ENCODE peak calls at places on chromosomes 6 and 20, in five cellular contexts. One of them, this sample, is unnamed.

GRCh38 chr6:36746251-36746650 is 48.6 kb downstream of the RAB44 start:
- DNase-seq in NCI-H1105 treated with DMSO at 0.1 percent for 48 hours: no peak
- DNase-seq in endodermal cell: no peak
- DNase-seq in Right ventricle myocardium inferior: no peak
- DNase-seq in hypothalamus: no peak
- DNase-seq in this sample: no peak

GRCh38 chr6:1911476-1911875 is 301.8 kb downstream of the FOXC1 start:
- DNase-seq in endodermal cell: no peak
- DNase-seq in hypothalamus: no peak
- DNase-seq in Right ventricle myocardium inferior: no peak
- DNase-seq in NCI-H1105 treated with DMSO at 0.1 percent for 48 hours: no peak
- DNase-seq in this sample: no peak

GRCh38 chr6:143286280-143286795 is 164.2 kb downstream of the ADAT2 start:
- DNase-seq in hypothalamus: no peak
- DNase-seq in NCI-H1105 treated with DMSO at 0.1 percent for 48 hours: no peak
- DNase-seq in endodermal cell: no peak
- DNase-seq in Right ventricle myocardium inferior: no peak
- DNase-seq in this sample: no peak

GRCh38 chr6:145731432-145731831 is 3.9 kb downstream of the EPM2A start:
- DNase-seq in NCI-H1105 treated with DMSO at 0.1 percent for 48 hours: no peak
- DNase-seq in Right ventricle myocardium inferior: no peak
- DNase-seq in endodermal cell: no peak
- DNase-seq in hypothalamus: no peak
- DNase-seq in this sample: no peak

GRCh38 chr6:106470316-106470715 is 109.8 kb downstream of the CRYBG1 start:
- DNase-seq in NCI-H1105 treated with DMSO at 0.1 percent for 48 hours: no peak
- DNase-seq in endodermal cell: no peak
- DNase-seq in hypothalamus: no peak
- DNase-seq in Right ventricle myocardium inferior: no peak
- DNase-seq in this sample: no peak

GRCh38 chr6:165744515-165745228 is 81.6 kb upstream of the PDE10A start:
- DNase-seq in Right ventricle myocardium inferior: no peak
- DNase-seq in hypothalamus: no peak
- DNase-seq in NCI-H1105 treated with DMSO at 0.1 percent for 48 hours: no peak
- DNase-seq in endodermal cell: no peak
- DNase-seq in this sample: no peak

GRCh38 chr6:37514377-37514776 is 14.7 kb upstream of the CCDC167 start:
- DNase-seq in Right ventricle myocardium inferior: no peak
- DNase-seq in endodermal cell: no peak
- DNase-seq in NCI-H1105 treated with DMSO at 0.1 percent for 48 hours: no peak
- DNase-seq in hypothalamus: no peak
- DNase-seq in this sample: no peak

GRCh38 chr20:23257106-23257761 is 93.4 kb upstream of the NXT1 start:
- DNase-seq in hypothalamus: no peak
- DNase-seq in Right ventricle myocardium inferior: no peak
- DNase-seq in endodermal cell: no peak
- DNase-seq in NCI-H1105 treated with DMSO at 0.1 percent for 48 hours: no peak
- DNase-seq in this sample: no peak

GRCh38 chr6:158161566-158162254 is 6.4 kb downstream of the SERAC1 start:
- DNase-seq in hypothalamus: no peak
- DNase-seq in NCI-H1105 treated with DMSO at 0.1 percent for 48 hours: no peak
- DNase-seq in Right ventricle myocardium inferior: no peak
- DNase-seq in endodermal cell: peak
- DNase-seq in this sample: no peak

GRCh38 chr6:74956559-74957428 is 249.1 kb downstream of the COL12A1 start:
- DNase-seq in NCI-H1105 treated with DMSO at 0.1 percent for 48 hours: no peak
- DNase-seq in endodermal cell: no peak
- DNase-seq in hypothalamus: no peak
- DNase-seq in Right ventricle myocardium inferior: no peak
- DNase-seq in this sample: no peak

GRCh38 chr6:121811106-121811505 is 375.7 kb downstream of the GJA1 start:
- DNase-seq in endodermal cell: no peak
- DNase-seq in NCI-H1105 treated with DMSO at 0.1 percent for 48 hours: no peak
- DNase-seq in Right ventricle myocardium inferior: no peak
- DNase-seq in hypothalamus: no peak
- DNase-seq in this sample: no peak

GRCh38 chr6:138682722-138683521 is 90.6 kb upstream of the CCDC28A start:
- DNase-seq in endodermal cell: no peak
- DNase-seq in NCI-H1105 treated with DMSO at 0.1 percent for 48 hours: no peak
- DNase-seq in hypothalamus: no peak
- DNase-seq in Right ventricle myocardium inferior: no peak
- DNase-seq in this sample: no peak

GRCh38 chr6:73180076-73180717 is 45.1 kb downstream of the KHDC1L start:
- DNase-seq in hypothalamus: no peak
- DNase-seq in endodermal cell: no peak
- DNase-seq in Right ventricle myocardium inferior: no peak
- DNase-seq in NCI-H1105 treated with DMSO at 0.1 percent for 48 hours: no peak
- DNase-seq in this sample: no peak

GRCh38 chr6:23692184-23692583 is 433.8 kb upstream of the NRSN1 start:
- DNase-seq in hypothalamus: no peak
- DNase-seq in NCI-H1105 treated with DMSO at 0.1 percent for 48 hours: no peak
- DNase-seq in endodermal cell: no peak
- DNase-seq in Right ventricle myocardium inferior: no peak
- DNase-seq in this sample: no peak

GRCh38 chr6:132161283-132161682 is 210.1 kb upstream of the CCN2 start:
- DNase-seq in Right ventricle myocardium inferior: no peak
- DNase-seq in endodermal cell: peak
- DNase-seq in hypothalamus: no peak
- DNase-seq in NCI-H1105 treated with DMSO at 0.1 percent for 48 hours: peak
- DNase-seq in this sample: no peak

GRCh38 chr6:98636941-98637340 is 197.4 kb upstream of the POU3F2 start:
- DNase-seq in NCI-H1105 treated with DMSO at 0.1 percent for 48 hours: peak
- DNase-seq in hypothalamus: no peak
- DNase-seq in endodermal cell: no peak
- DNase-seq in Right ventricle myocardium inferior: no peak
- DNase-seq in this sample: no peak

GRCh38 chr20:36482044-36482473 is 59.3 kb upstream of the MYL9 start:
- DNase-seq in hypothalamus: no peak
- DNase-seq in endodermal cell: no peak
- DNase-seq in Right ventricle myocardium inferior: no peak
- DNase-seq in NCI-H1105 treated with DMSO at 0.1 percent for 48 hours: peak
- DNase-seq in this sample: no peak

GRCh38 chr6:7414811-7415210 is 25.2 kb downstream of the RIOK1 start:
- DNase-seq in hypothalamus: no peak
- DNase-seq in NCI-H1105 treated with DMSO at 0.1 percent for 48 hours: no peak
- DNase-seq in endodermal cell: no peak
- DNase-seq in Right ventricle myocardium inferior: no peak
- DNase-seq in this sample: no peak

GRCh38 chr6:166584046-166584679 is 2.3 kb downstream of the RAMACL start:
- DNase-seq in hypothalamus: no peak
- DNase-seq in endodermal cell: peak
- DNase-seq in Right ventricle myocardium inferior: no peak
- DNase-seq in NCI-H1105 treated with DMSO at 0.1 percent for 48 hours: no peak
- DNase-seq in this sample: no peak

GRCh38 chr20:59004493-59004762 is 2.6 kb downstream of the CTSZ start:
- DNase-seq in hypothalamus: no peak
- DNase-seq in endodermal cell: no peak
- DNase-seq in Right ventricle myocardium inferior: peak
- DNase-seq in NCI-H1105 treated with DMSO at 0.1 percent for 48 hours: no peak
- DNase-seq in this sample: no peak

GRCh38 chr6:146339716-146340115 is 203.9 kb upstream of the RAB32 start:
- DNase-seq in hypothalamus: no peak
- DNase-seq in endodermal cell: no peak
- DNase-seq in Right ventricle myocardium inferior: no peak
- DNase-seq in NCI-H1105 treated with DMSO at 0.1 percent for 48 hours: no peak
- DNase-seq in this sample: no peak

GRCh38 chr6:89611666-89612065 is 26.9 kb downstream of the LYRM2 start:
- DNase-seq in endodermal cell: no peak
- DNase-seq in hypothalamus: no peak
- DNase-seq in Right ventricle myocardium inferior: no peak
- DNase-seq in NCI-H1105 treated with DMSO at 0.1 percent for 48 hours: no peak
- DNase-seq in this sample: no peak

GRCh38 chr6:161186173-161186769 is 87.6 kb downstream of the AGPAT4 start:
- DNase-seq in hypothalamus: no peak
- DNase-seq in Right ventricle myocardium inferior: no peak
- DNase-seq in NCI-H1105 treated with DMSO at 0.1 percent for 48 hours: no peak
- DNase-seq in endodermal cell: no peak
- DNase-seq in this sample: no peak

GRCh38 chr20:33650753-33651561 is 11.2 kb upstream of the C20orf144 start:
- DNase-seq in hypothalamus: no peak
- DNase-seq in Right ventricle myocardium inferior: no peak
- DNase-seq in NCI-H1105 treated with DMSO at 0.1 percent for 48 hours: peak
- DNase-seq in endodermal cell: no peak
- DNase-seq in this sample: no peak

GRCh38 chr6:137043710-137044365 is 927 bp downstream of the IL20RA start:
- DNase-seq in endodermal cell: no peak
- DNase-seq in NCI-H1105 treated with DMSO at 0.1 percent for 48 hours: no peak
- DNase-seq in hypothalamus: no peak
- DNase-seq in Right ventricle myocardium inferior: peak
- DNase-seq in this sample: no peak

GRCh38 chr6:30684386-30685156 is 1.9 kb downstream of the PPP1R18 start:
- DNase-seq in hypothalamus: no peak
- DNase-seq in endodermal cell: no peak
- DNase-seq in Right ventricle myocardium inferior: peak
- DNase-seq in NCI-H1105 treated with DMSO at 0.1 percent for 48 hours: no peak
- DNase-seq in this sample: no peak

GRCh38 chr6:75306074-75306473 is 21.5 kb upstream of the TMEM30A start:
- DNase-seq in endodermal cell: no peak
- DNase-seq in hypothalamus: no peak
- DNase-seq in NCI-H1105 treated with DMSO at 0.1 percent for 48 hours: no peak
- DNase-seq in Right ventricle myocardium inferior: no peak
- DNase-seq in this sample: no peak

GRCh38 chr20:57928181-57928967 is 218.6 kb upstream of the PMEPA1 start:
- DNase-seq in Right ventricle myocardium inferior: no peak
- DNase-seq in endodermal cell: no peak
- DNase-seq in NCI-H1105 treated with DMSO at 0.1 percent for 48 hours: no peak
- DNase-seq in hypothalamus: no peak
- DNase-seq in this sample: no peak

GRCh38 chr6:34557228-34557627 is 1.1 kb upstream of the SPDEF start:
- DNase-seq in endodermal cell: no peak
- DNase-seq in hypothalamus: no peak
- DNase-seq in NCI-H1105 treated with DMSO at 0.1 percent for 48 hours: no peak
- DNase-seq in Right ventricle myocardium inferior: no peak
- DNase-seq in this sample: no peak

GRCh38 chr20:13231031-13231752 is 10.1 kb downstream of the ISM1 start:
- DNase-seq in NCI-H1105 treated with DMSO at 0.1 percent for 48 hours: no peak
- DNase-seq in Right ventricle myocardium inferior: no peak
- DNase-seq in endodermal cell: no peak
- DNase-seq in hypothalamus: no peak
- DNase-seq in this sample: no peak

GRCh38 chr6:168637853-168638252 is 196.9 kb downstream of the SMOC2 start:
- DNase-seq in NCI-H1105 treated with DMSO at 0.1 percent for 48 hours: no peak
- DNase-seq in Right ventricle myocardium inferior: no peak
- DNase-seq in hypothalamus: no peak
- DNase-seq in endodermal cell: no peak
- DNase-seq in this sample: no peak

GRCh38 chr6:52925919-52926792 is 16.7 kb upstream of the GSTA3 start:
- DNase-seq in endodermal cell: no peak
- DNase-seq in NCI-H1105 treated with DMSO at 0.1 percent for 48 hours: no peak
- DNase-seq in hypothalamus: no peak
- DNase-seq in Right ventricle myocardium inferior: no peak
- DNase-seq in this sample: no peak

GRCh38 chr6:42123379-42124103 is 18.9 kb downstream of the C6orf132 start:
- DNase-seq in Right ventricle myocardium inferior: peak
- DNase-seq in endodermal cell: no peak
- DNase-seq in NCI-H1105 treated with DMSO at 0.1 percent for 48 hours: no peak
- DNase-seq in hypothalamus: no peak
- DNase-seq in this sample: no peak

GRCh38 chr20:56932575-56933330 is 303.6 kb downstream of the TFAP2C start:
- DNase-seq in Right ventricle myocardium inferior: no peak
- DNase-seq in endodermal cell: no peak
- DNase-seq in NCI-H1105 treated with DMSO at 0.1 percent for 48 hours: no peak
- DNase-seq in hypothalamus: no peak
- DNase-seq in this sample: no peak

GRCh38 chr20:22723659-22724058 is 139.3 kb upstream of the FOXA2 start:
- DNase-seq in NCI-H1105 treated with DMSO at 0.1 percent for 48 hours: no peak
- DNase-seq in hypothalamus: no peak
- DNase-seq in endodermal cell: no peak
- DNase-seq in Right ventricle myocardium inferior: no peak
- DNase-seq in this sample: no peak

GRCh38 chr6:146154197-146154596 is 125.3 kb downstream of the GRM1 start:
- DNase-seq in Right ventricle myocardium inferior: no peak
- DNase-seq in endodermal cell: peak
- DNase-seq in NCI-H1105 treated with DMSO at 0.1 percent for 48 hours: no peak
- DNase-seq in hypothalamus: no peak
- DNase-seq in this sample: no peak

GRCh38 chr20:47727170-47727880 is 58.0 kb downstream of the SULF2 start:
- DNase-seq in Right ventricle myocardium inferior: peak
- DNase-seq in NCI-H1105 treated with DMSO at 0.1 percent for 48 hours: no peak
- DNase-seq in endodermal cell: no peak
- DNase-seq in hypothalamus: no peak
- DNase-seq in this sample: peak

GRCh38 chr6:145453376-145453775 is 281.9 kb downstream of the EPM2A start:
- DNase-seq in hypothalamus: no peak
- DNase-seq in NCI-H1105 treated with DMSO at 0.1 percent for 48 hours: no peak
- DNase-seq in Right ventricle myocardium inferior: no peak
- DNase-seq in endodermal cell: no peak
- DNase-seq in this sample: no peak

GRCh38 chr20:38590682-38591483 is 9.9 kb downstream of the ADIG start:
- DNase-seq in Right ventricle myocardium inferior: no peak
- DNase-seq in hypothalamus: no peak
- DNase-seq in endodermal cell: peak
- DNase-seq in NCI-H1105 treated with DMSO at 0.1 percent for 48 hours: no peak
- DNase-seq in this sample: no peak

GRCh38 chr20:36573798-36574277 is 441 bp downstream of the TGIF2 start:
- DNase-seq in NCI-H1105 treated with DMSO at 0.1 percent for 48 hours: no peak
- DNase-seq in endodermal cell: no peak
- DNase-seq in hypothalamus: no peak
- DNase-seq in Right ventricle myocardium inferior: peak
- DNase-seq in this sample: no peak

This sample was measured in amygdala.